ENCODE peak calls at places on chromosomes 5 and 9, in four cellular contexts. A, F, K and P are unnamed samples.

GRCh38 chr9:87007711-87008360 is 60.5 kb upstream of the GAS1 start:
- DNase-seq in A (no peak), F (no peak), K (no peak), P (no peak)

GRCh38 chr9:103183569-103184191 is 188.5 kb downstream of the CYLC2 start:
- DNase-seq in A (no peak), F (no peak), K (no peak), P (no peak)

GRCh38 chr5:68464424-68464823 is 248.9 kb downstream of the PIK3R1 start:
- DNase-seq in A (no peak), F (no peak), K (no peak), P (no peak)

GRCh38 chr9:95505676-95506437 is 10.9 kb downstream of the PTCH1 start:
- DNase-seq in A (no peak), F (no peak), K (peak; percentile 42), P (peak; percentile 56)

GRCh38 chr9:123102380-123103113 is 69.1 kb downstream of the GPR21 start:
- DNase-seq in A (no peak), F (no peak), K (no peak), P (peak; percentile 36)

GRCh38 chr5:180670586-180671359 is 21.4 kb upstream of the FLT4 start:
- DNase-seq in A (no peak), F (no peak), K (peak; percentile 40), P (peak; percentile 47)

GRCh38 chr9:80699551-80699998 is 989.8 kb downstream of the TLE1 start:
- DNase-seq in A (no peak), F (no peak), K (no peak), P (no peak)

GRCh38 chr9:99385814-99386279 is 163.8 kb downstream of the SEC61B start:
- DNase-seq in A (no peak), F (no peak), K (no peak), P (no peak)

GRCh38 chr5:14212838-14213237 is 69.7 kb downstream of the TRIO start:
- DNase-seq in A (no peak), F (no peak), K (no peak), P (no peak)

GRCh38 chr5:33105521-33105941 is 335.2 kb upstream of the TARS1 start:
- DNase-seq in A (no peak), F (no peak), K (no peak), P (no peak)

GRCh38 chr9:124353811-124354274 is 61.4 kb downstream of the PSMB7 start:
- DNase-seq in A (no peak), F (no peak), K (no peak), P (no peak)

GRCh38 chr9:36187414-36187813 is 3.3 kb upstream of the CLTA start:
- DNase-seq in A (no peak), F (no peak), K (no peak), P (no peak)

GRCh38 chr5:65029178-65029577 is 260.4 kb downstream of the CWC27 start:
- DNase-seq in A (no peak), F (no peak), K (no peak), P (no peak)

GRCh38 chr9:127397722-127398647 is 1.0 kb downstream of the SLC2A8 start:
- DNase-seq in A (peak; percentile 55), F (peak; percentile 84), K (peak; percentile 63), P (peak; percentile 21)

GRCh38 chr5:135253601-135254165 is 145.3 kb downstream of the MACROH2A1 start:
- DNase-seq in A (no peak), F (no peak), K (no peak), P (no peak)

GRCh38 chr9:13979941-13980318 is 334.0 kb downstream of the NFIB start:
- DNase-seq in A (no peak), F (no peak), K (no peak), P (no peak)

GRCh38 chr5:159097461-159098284 is 2.0 kb downstream of the EBF1 start:
- DNase-seq in A (peak; percentile 59), F (no peak), K (no peak), P (no peak)

GRCh38 chr5:83553000-83553486 is 81.5 kb downstream of the VCAN start:
- DNase-seq in A (peak; percentile 64), F (no peak), K (no peak), P (no peak)

GRCh38 chr9:6978591-6978990 is 220.8 kb downstream of the KDM4C start:
- DNase-seq in A (no peak), F (no peak), K (no peak), P (no peak)

GRCh38 chr5:32916648-32917047 is 205.5 kb downstream of the NPR3 start:
- DNase-seq in A (no peak), F (no peak), K (peak; percentile 13), P (peak; percentile 47)

GRCh38 chr9:5288591-5288990 is 15.9 kb downstream of the RLN2 start:
- DNase-seq in A (no peak), F (no peak), K (no peak), P (no peak)

GRCh38 chr5:85049020-85049419 is 664.3 kb upstream of the EDIL3 start:
- DNase-seq in A (no peak), F (no peak), K (no peak), P (no peak)

GRCh38 chr5:112738180-112738560 is 485 bp downstream of the APC start:
- DNase-seq in A (no peak), F (no peak), K (no peak), P (no peak)

GRCh38 chr9:16475996-16476395 is 394.5 kb downstream of the BNC2 start:
- DNase-seq in A (no peak), F (no peak), K (no peak), P (no peak)

GRCh38 chr9:33852216-33852826 is 35.4 kb downstream of the UBE2R2 start:
- DNase-seq in A (peak; percentile 83), F (no peak), K (peak; percentile 47), P (peak; percentile 81)

GRCh38 chr9:89939893-89940292 is 335.1 kb downstream of the GADD45G start:
- DNase-seq in A (no peak), F (peak; percentile 80), K (no peak), P (no peak)

GRCh38 chr9:93200989-93201339 is 17.0 kb downstream of the WNK2 start:
- DNase-seq in A (no peak), F (no peak), K (no peak), P (no peak)

GRCh38 chr9:15576350-15577050 is 23.7 kb downstream of the CCDC171 start:
- DNase-seq in A (no peak), F (no peak), K (no peak), P (no peak)

GRCh38 chr5:33938881-33939280 is 2.7 kb downstream of the RXFP3 start:
- DNase-seq in A (no peak), F (peak; percentile 43), K (no peak), P (no peak)

GRCh38 chr5:135020111-135020895 is 13.7 kb downstream of the PITX1 start:
- DNase-seq in A (peak; percentile 12), F (peak; percentile 27), K (peak; percentile 35), P (no peak)

GRCh38 chr9:99046542-99047071 is 58.3 kb upstream of the TGFBR1 start:
- DNase-seq in A (no peak), F (no peak), K (no peak), P (no peak)

GRCh38 chr9:95826183-95826838 is 49.2 kb upstream of the ERCC6L2 start:
- DNase-seq in A (no peak), F (no peak), K (no peak), P (no peak)

GRCh38 chr5:177071671-177072385 is 14.9 kb upstream of the FGFR4 start:
- DNase-seq in A (peak; percentile 70), F (no peak), K (peak; percentile 79), P (peak; percentile 81)

GRCh38 chr5:15014809-15015208 is 143.2 kb upstream of the ANKH start:
- DNase-seq in A (no peak), F (no peak), K (no peak), P (no peak)

GRCh38 chr9:36744678-36745077 is 172.0 kb downstream of the MELK start:
- DNase-seq in A (no peak), F (no peak), K (no peak), P (no peak)

GRCh38 chr5:91362935-91363334 is 20.2 kb downstream of the ARRDC3 start:
- DNase-seq in A (no peak), F (no peak), K (no peak), P (no peak)

GRCh38 chr9:111039203-111039907 is 1.1 kb upstream of the LPAR1 start:
- DNase-seq in A (no peak), F (no peak), K (no peak), P (peak; percentile 15)
- H3K4me3 ChIP-seq in A (peak overlapping the region; percentile 94), F (peak overlapping the region; percentile 80), K (peak overlapping the region; percentile 70), P (no peak overlapping the region)

GRCh38 chr9:92176800-92177185 is 61.6 kb upstream of the SPTLC1 start:
- DNase-seq in A (no peak), F (no peak), K (no peak), P (no peak)

GRCh38 chr9:92173318-92173717 is 58.1 kb upstream of the SPTLC1 start:
- DNase-seq in A (no peak), F (no peak), K (no peak), P (no peak)

GRCh38 chr9:92177591-92177990 is 62.4 kb upstream of the SPTLC1 start:
- DNase-seq in A (no peak), F (no peak), K (no peak), P (no peak)

GRCh38 chr9:92175441-92175840 is 60.2 kb upstream of the SPTLC1 start:
- DNase-seq in A (no peak), F (no peak), K (no peak), P (no peak)

DNA sequence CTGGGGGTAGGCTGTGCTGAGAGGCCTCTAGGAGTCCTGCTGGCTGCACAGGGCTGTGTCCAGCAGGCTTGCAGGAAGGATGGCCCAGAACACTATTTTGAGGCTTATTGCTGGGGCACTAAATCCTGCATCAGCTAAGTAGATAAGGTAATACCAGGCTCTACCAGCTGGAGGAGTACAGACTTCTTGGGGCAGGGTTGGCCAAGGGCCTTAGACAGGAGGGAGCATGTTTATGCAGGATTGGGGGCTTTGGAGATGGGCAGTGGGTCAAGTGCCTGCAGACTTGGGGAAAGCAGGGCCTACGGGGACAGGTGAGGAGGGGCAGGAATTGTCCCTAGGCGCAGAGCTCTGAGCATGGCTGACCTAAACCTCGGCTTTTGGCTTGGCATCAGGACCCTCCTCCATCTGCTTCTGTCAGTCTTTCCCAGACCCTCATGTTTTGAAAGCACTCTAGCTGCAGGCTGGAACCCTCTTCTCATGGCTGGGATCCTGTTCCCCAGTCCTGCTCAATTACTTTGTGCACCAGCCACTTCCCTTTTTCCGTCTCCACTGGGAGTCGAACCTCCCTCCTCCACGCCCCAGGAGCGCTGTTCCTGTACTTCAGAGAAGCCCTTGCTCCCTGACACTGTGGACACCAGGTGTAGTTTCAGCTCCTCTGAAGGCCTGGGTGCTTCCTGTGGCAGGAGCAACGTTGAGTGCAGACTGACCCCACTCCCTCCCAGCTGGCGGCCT is 61.0 kb upstream of the SPTLC1 start:
- DNase-seq in A (no peak), F (no peak), K (no peak), P (no peak)
- TF ChIP-seq CTCF in A (no peak), F (no peak), K (no peak), P (no peak)

DNA sequence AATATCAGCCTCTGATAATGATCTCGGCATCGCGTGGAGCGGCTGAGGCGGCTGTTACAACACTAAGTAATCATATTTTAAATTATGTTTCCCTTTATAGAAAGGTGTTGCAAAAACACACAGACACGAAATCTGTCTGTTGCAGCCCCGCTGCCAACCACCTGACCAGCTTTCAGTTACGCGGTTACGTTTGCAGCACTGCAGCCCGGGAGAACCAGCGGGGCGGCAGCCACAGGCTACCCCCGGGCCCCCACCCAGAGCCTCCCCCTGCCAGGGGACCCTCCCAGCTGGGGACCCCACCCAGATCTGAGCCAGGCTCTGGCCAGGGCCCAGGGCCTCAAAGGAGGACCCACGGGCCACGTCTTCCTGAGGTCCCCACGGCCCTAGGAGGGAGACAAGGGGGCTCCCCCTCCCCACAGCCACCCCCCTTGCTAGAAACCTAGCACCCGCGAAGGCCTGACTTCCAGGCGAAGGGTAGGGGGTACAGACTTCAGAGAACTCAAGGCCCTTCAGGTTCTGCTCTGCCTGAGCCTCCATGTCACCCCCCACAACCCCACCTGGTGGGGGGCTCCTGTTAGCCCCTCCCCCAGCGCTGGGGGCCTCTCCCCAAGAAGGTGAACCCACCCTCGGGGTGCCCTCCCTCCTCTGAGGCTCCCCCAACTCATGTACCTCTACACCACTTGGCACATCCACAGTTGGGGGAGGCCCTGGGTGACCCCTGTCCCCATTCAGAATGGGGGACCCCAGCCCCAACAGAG is 6.0 kb downstream of the NACC2 start:
- DNase-seq in A (no peak), F (peak; percentile 62), K (no peak), P (no peak)
- H3K4me1 ChIP-seq in A (peaks cover 87% of the 10 kb centered on the region), F (peaks cover 8% of the 10 kb centered on the region), K (peaks cover 48% of the 10 kb centered on the region), P (peaks cover 8% of the 10 kb centered on the region)

GRCh38 chr5:178115136-178115834 is 2.0 kb downstream of the N4BP3 start:
- DNase-seq in A (no peak), F (no peak), K (no peak), P (no peak)
- H3K4me3 ChIP-seq in A (no peak overlapping the region), F (no peak overlapping the region), K (no peak overlapping the region), P (no peak overlapping the region)